ENCODE peak calls at places on chromosome 18, in five cellular contexts. R, M, I, F and O are unnamed samples. For H3K4me1 and H3K9me3, the result is how much of the 10 kb centered on the place peaks cover.

GRCh38 chr18:44541159-44541558 is 139.5 kb upstream of the SETBP1 start:
- DNase-seq in R (no peak), F (no peak), I (no peak), M (no peak), O (no peak)

GRCh38 chr18:54119524-54120019 is 104.9 kb downstream of the MBD2 start:
- DNase-seq in F (no peak), R (peak), M (no peak), I (no peak), O (no peak)

GRCh38 chr18:3119401-3120323 is 100.1 kb downstream of the MYOM1 start:
- DNase-seq in R (peak), I (no peak), F (no peak), M (no peak), O (no peak)

GRCh38 chr18:8744656-8745055 is 39.3 kb downstream of the MTCL1 start:
- DNase-seq in R (no peak), M (no peak), F (no peak), I (no peak), O (no peak)

GRCh38 chr18:11496561-11497172 is 112.7 kb upstream of the SLC35G4 start:
- DNase-seq in F (no peak), I (no peak), M (no peak), R (no peak), O (no peak)

GRCh38 chr18:12904012-12904516 is 20.0 kb upstream of the PTPN2 start:
- DNase-seq in F (no peak), R (no peak), M (no peak), I (peak), O (no peak)

GRCh38 chr18:70368903-70369302 is 80.1 kb downstream of the SOCS6 start:
- DNase-seq in R (no peak), F (no peak), I (no peak), M (no peak), O (no peak)

GRCh38 chr18:54675076-54675475 is 84.0 kb downstream of the DYNAP start:
- DNase-seq in R (no peak), F (no peak), M (no peak), I (no peak), O (no peak)

GRCh38 chr18:59516356-59517155 is 157.5 kb upstream of the LMAN1 start:
- DNase-seq in M (no peak), I (peak), R (peak), F (no peak), O (peak)

GRCh38 chr18:28728891-28729290 is 552.0 kb upstream of the CDH2 start:
- DNase-seq in I (no peak), F (no peak), R (no peak), M (no peak), O (no peak)

GRCh38 chr18:48405971-48406370 is 3.2 kb downstream of the ZBTB7C start:
- DNase-seq in F (no peak), M (no peak), R (no peak), I (no peak), O (no peak)

GRCh38 chr18:8747440-8747937 is 42.1 kb downstream of the MTCL1 start:
- DNase-seq in I (no peak), R (peak), M (no peak), F (no peak), O (no peak)

GRCh38 chr18:5431836-5432575 is 111.8 kb downstream of the EPB41L3 start:
- DNase-seq in I (no peak), F (no peak), R (no peak), M (no peak), O (no peak)

GRCh38 chr18:46449033-46449432 is 208.0 kb downstream of the LOXHD1 start:
- DNase-seq in R (no peak), F (no peak), I (no peak), M (no peak), O (no peak)

GRCh38 chr18:52764271-52764670 is 424.3 kb downstream of the DCC start:
- DNase-seq in I (no peak), M (no peak), F (no peak), R (no peak), O (no peak)

GRCh38 chr18:26497881-26498280 is 50.5 kb downstream of the KCTD1 start:
- DNase-seq in I (no peak), M (no peak), R (no peak), F (no peak), O (no peak)

GRCh38 chr18:62331581-62332436 is 6.7 kb downstream of the TNFRSF11A start:
- DNase-seq in M (no peak), F (peak), R (no peak), I (peak), O (peak)

GRCh38 chr18:9613550-9614400 is 584 bp downstream of the PPP4R1 start:
- DNase-seq in F (peak), R (peak), I (peak), M (no peak), O (peak)

GRCh38 chr18:66749030-66749429 is 145.1 kb upstream of the CDH19 start:
- DNase-seq in M (no peak), F (no peak), R (peak), I (no peak), O (no peak)

GRCh38 chr18:41594582-41594981 is 360.5 kb upstream of the PIK3C3 start:
- DNase-seq in I (no peak), R (no peak), F (no peak), M (no peak), O (no peak)

GRCh38 chr18:74281011-74281638 is 10.6 kb downstream of the CYB5A start:
- DNase-seq in I (no peak), R (no peak), F (no peak), M (no peak), O (no peak)

GRCh38 chr18:14976736-14977430 is 228.9 kb downstream of the ANKRD30B start:
- DNase-seq in F (no peak), M (no peak), I (no peak), R (no peak), O (no peak)

GRCh38 chr18:49406863-49407262 is 53.6 kb downstream of the DYM start:
- DNase-seq in F (no peak), R (no peak), I (no peak), M (no peak), O (no peak)

GRCh38 chr18:49412673-49413072 is 47.8 kb downstream of the DYM start:
- DNase-seq in I (no peak), F (no peak), R (no peak), M (no peak), O (no peak)

DNA sequence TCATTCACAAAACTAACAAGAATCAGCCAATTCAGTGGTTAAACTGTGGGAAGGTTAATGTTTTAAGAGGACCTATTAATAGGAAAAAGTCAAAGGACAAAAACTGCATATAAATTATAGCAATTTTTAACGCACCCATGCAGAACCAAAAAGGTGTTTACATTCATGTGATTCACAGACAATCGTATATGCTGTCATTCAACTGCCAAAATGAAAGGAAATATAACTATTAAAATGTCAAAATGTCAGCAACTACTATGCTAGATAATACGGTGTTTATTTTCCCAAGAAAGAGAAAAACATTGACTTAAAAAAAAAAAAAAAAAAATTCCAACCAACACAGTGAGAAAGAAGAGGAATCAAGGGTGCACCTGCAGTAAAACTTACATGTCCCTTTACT is 48.5 kb downstream of the DYM start:
- DNase-seq in I (no peak), M (no peak), R (no peak), F (no peak), O (no peak)
- H3K4me1 ChIP-seq in I (under half), M (under half), R (under half), F (under half), O (under half)

GRCh38 chr18:22657619-22658018 is 239.9 kb upstream of the CTAGE1 start:
- DNase-seq in I (no peak), F (no peak), R (no peak), M (no peak), O (no peak)

GRCh38 chr18:22663378-22663777 is 245.7 kb upstream of the CTAGE1 start:
- DNase-seq in R (no peak), M (no peak), I (no peak), F (no peak), O (no peak)

DNA sequence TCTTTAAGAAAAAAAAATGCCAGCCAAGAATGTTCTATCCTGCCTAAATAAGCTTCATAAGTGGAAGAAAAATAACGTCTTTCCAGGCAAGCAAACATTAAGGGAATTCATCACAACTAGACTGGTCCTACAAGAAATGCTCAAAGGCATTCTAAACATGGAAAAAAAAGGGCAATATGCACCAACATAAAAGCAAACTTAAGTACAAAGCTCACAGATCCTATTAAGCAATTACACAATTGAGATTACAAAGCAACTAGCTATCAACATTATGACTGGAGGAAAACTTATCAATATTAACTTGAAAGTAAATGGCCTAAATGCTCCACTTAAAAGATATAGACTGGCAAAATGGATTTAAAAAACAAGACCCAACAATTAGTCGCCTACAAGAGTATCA is 240.6 kb upstream of the CTAGE1 start:
- DNase-seq in I (no peak), R (no peak), M (no peak), F (no peak), O (no peak)
- H3K9me3 ChIP-seq in I (under half), R (under half), M (under half), F (half or more), O (under half)

GRCh38 chr18:31497404-31497710 is 620 bp upstream of the DSG2 start:
- DNase-seq in I (no peak), M (no peak), R (no peak), F (no peak), O (no peak)

GRCh38 chr18:31498450-31499156 is 626 bp downstream of the DSG2 start:
- DNase-seq in M (no peak), I (peak), F (no peak), R (no peak), O (no peak)

GRCh38 chr18:31500161-31500688 is 2.2 kb downstream of the DSG2 start:
- DNase-seq in M (no peak), R (no peak), F (no peak), I (no peak), O (no peak)

GRCh38 chr18:31499157-31499524 is 1.2 kb downstream of the DSG2 start:
- DNase-seq in M (no peak), F (no peak), I (no peak), R (no peak), O (no peak)

DNA sequence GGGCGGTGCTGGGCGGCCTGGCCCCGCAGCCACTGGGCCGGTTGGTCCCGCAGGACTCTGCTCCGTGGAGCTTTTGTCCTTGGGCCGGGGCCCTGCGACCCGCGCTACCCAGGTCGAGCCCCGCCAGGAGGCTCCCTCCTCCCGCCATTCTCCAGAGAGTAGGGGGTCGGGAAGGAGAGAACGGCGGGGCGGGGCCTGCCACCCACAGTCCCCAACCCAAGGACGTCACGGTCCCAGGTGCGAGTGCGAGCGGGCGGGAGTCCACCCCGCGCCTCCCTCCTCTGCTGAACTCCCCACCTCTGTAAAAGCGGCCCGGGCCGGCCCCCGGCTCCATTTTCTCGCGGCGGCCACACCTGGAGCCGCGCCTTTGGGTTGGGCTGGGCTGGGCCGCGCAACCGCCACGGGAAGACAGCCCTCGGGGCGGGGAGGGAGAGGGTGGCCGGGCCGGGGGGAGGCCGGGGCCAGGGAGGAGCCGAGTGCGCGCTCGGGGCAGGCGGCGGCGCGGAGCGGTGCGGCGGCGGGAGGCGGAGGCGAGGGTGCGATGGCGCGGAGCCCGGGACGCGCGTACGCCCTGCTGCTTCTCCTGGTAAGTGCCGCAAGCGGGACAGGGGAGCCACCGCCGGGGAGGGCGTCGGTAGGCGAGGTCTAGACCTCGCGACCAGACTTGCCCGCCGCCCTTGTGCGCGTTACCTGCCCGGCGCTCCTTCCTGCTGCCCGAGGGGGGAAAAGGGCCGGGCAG is at the start of gene DSG2:
- DNase-seq in F (peak), R (peak), M (no peak), I (peak), O (no peak)
- TF ChIP-seq POLR2A in F (no peak), R (peak), M (no peak), I (peak), O (no peak)

DNA sequence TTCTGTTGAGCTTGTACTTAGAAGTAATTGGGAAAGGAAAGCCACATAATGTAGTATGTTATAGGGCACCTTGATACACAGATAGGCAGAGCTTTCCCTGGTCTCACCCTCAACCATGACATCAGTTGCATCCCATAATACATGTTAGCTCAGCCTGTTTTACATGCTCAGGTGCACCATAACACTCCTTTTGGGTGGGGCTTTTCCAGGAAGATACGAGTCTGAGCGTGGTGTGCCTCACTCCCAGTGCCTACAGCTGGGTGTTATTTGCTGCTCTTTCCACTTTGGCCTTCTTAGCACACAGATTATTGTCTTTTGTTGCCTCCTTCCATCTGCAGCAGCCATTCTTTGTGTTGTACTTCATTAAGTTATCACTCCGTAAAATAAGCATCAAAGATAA is 11.9 kb downstream of the TTC39C start:
- DNase-seq in I (no peak), M (no peak), F (no peak), R (no peak), O (no peak)
- H3K4me1 ChIP-seq in I (under half), M (under half), F (under half), R (under half), O (under half)